ENCODE peak calls at places on chromosomes 5 and 9, in eight cellular contexts. Z is ovary, N is heart left ventricle, P is HepG2, T is adrenal gland, R is tibial nerve, F is transverse colon, C is breast epithelium. U is an unnamed sample.
A peak's percentile ranks its signal among the peaks of the same experiment; 100 is the strongest.

GRCh38 chr5:72366324-72366976 is 46.3 kb downstream of the PTCD2 start:
- DNase-seq in N (peak; percentile 78), R (peak; percentile 59), P (peak; percentile 67), T (peak; percentile 83), C (peak; percentile 67), Z (peak; percentile 46), F (peak; percentile 63), U (peak; percentile 26)

GRCh38 chr9:3490957-3491356 is 34.8 kb downstream of the RFX3 start:
- DNase-seq in N (no peak), T (no peak), C (no peak), P (no peak), R (no peak), F (no peak), Z (no peak), U (no peak)

GRCh38 chr5:181056431-181056830 is 16.4 kb downstream of the BTNL9 start:
- DNase-seq in C (no peak), R (no peak), P (no peak), T (no peak), F (no peak), N (no peak), Z (no peak), U (no peak)

GRCh38 chr5:17763301-17763700 is 129.0 kb downstream of the TAF11L14 start:
- DNase-seq in C (no peak), T (no peak), N (no peak), P (no peak), R (no peak), Z (no peak), F (no peak), U (no peak)

GRCh38 chr9:93676310-93677054 is 100.1 kb downstream of the PHF2 start:
- DNase-seq in P (no peak), R (no peak), Z (peak; percentile 10), T (peak; percentile 11), F (peak; percentile 6), C (peak; percentile 15), N (peak; percentile 14), U (no peak)

GRCh38 chr5:176874198-176874780 is 24.9 kb downstream of the HK3 start:
- DNase-seq in R (no peak), C (no peak), N (no peak), Z (no peak), F (no peak), T (no peak), P (no peak), U (no peak)

GRCh38 chr9:129162901-129163670 is 15.0 kb downstream of the IER5L start:
- DNase-seq in P (no peak), Z (no peak), R (no peak), N (no peak), F (no peak), C (no peak), T (no peak), U (no peak)

GRCh38 chr9:90002299-90003045 is 397.7 kb downstream of the GADD45G start:
- DNase-seq in R (no peak), N (no peak), T (no peak), C (no peak), F (no peak), Z (no peak), P (no peak), U (no peak)

GRCh38 chr5:96756985-96757384 is 50.8 kb downstream of the ERAP1 start:
- DNase-seq in C (no peak), P (no peak), N (no peak), Z (no peak), T (no peak), F (no peak), R (no peak), U (no peak)

GRCh38 chr9:133493428-133493827 is 14.5 kb upstream of the SLC2A6 start:
- DNase-seq in F (no peak), N (peak; percentile 17), C (no peak), R (no peak), T (no peak), P (no peak), Z (no peak), U (no peak)

GRCh38 chr5:1502046-1502736 is 21.6 kb downstream of the LPCAT1 start:
- DNase-seq in C (no peak), T (peak; percentile 71), N (peak; percentile 68), F (peak; percentile 41), P (no peak), R (no peak), Z (no peak), U (no peak)

GRCh38 chr5:5421149-5421960 is 1.1 kb upstream of the ICE1 start:
- DNase-seq in N (no peak), P (no peak), Z (peak; percentile 25), R (no peak), T (no peak), F (peak; percentile 14), C (no peak), U (no peak)

GRCh38 chr5:109396965-109397364 is 12.8 kb downstream of the PJA2 start:
- DNase-seq in T (no peak), N (no peak), R (no peak), P (no peak), F (no peak), C (no peak), Z (no peak), U (no peak)

GRCh38 chr5:111111956-111112355 is 19.8 kb downstream of the WDR36 start:
- DNase-seq in N (no peak), C (no peak), F (no peak), T (no peak), P (no peak), R (no peak), Z (no peak), U (no peak)

GRCh38 chr5:54757541-54757940 is 227.9 kb downstream of the ESM1 start:
- DNase-seq in P (no peak), N (no peak), R (no peak), F (no peak), C (no peak), T (no peak), Z (no peak), U (no peak)

GRCh38 chr5:61332369-61332745 is 299 bp downstream of the ZSWIM6 start:
- DNase-seq in P (no peak), N (peak; percentile 65), F (peak; percentile 39), C (no peak), Z (no peak), R (no peak), T (peak; percentile 59), U (no peak)

GRCh38 chr9:115025721-115026120 is 92.2 kb downstream of the TNC start:
- DNase-seq in P (no peak), N (no peak), Z (no peak), T (no peak), C (no peak), F (no peak), R (no peak), U (no peak)

GRCh38 chr5:17069995-17070405 is 133.9 kb upstream of the MYO10 start:
- DNase-seq in P (no peak), C (no peak), T (peak; percentile 37), F (peak; percentile 74), R (no peak), N (no peak), Z (peak; percentile 46), U (no peak)

GRCh38 chr9:74006935-74007334 is 490.2 kb upstream of the RORB start:
- DNase-seq in F (no peak), Z (no peak), C (no peak), N (no peak), R (no peak), P (no peak), T (no peak), U (no peak)

GRCh38 chr5:24102008-24102407 is 542.8 kb downstream of the CDH10 start:
- DNase-seq in P (no peak), F (no peak), C (no peak), T (no peak), N (no peak), Z (no peak), R (no peak), U (no peak)
- TF ChIP-seq POLR2A in P (no peak), F (no peak), C (no peak), T (no peak), N (no peak), Z (no peak), R (no peak), U (no peak)

GRCh38 chr5:90696148-90696547 is 137.6 kb downstream of the ADGRV1 start:
- DNase-seq in C (no peak), N (no peak), F (no peak), T (no peak), R (no peak), Z (no peak), P (no peak), U (no peak)
- TF ChIP-seq POLR2A in C (no peak), N (no peak), F (no peak), T (no peak), R (no peak), Z (no peak), P (no peak), U (no peak)

DNA sequence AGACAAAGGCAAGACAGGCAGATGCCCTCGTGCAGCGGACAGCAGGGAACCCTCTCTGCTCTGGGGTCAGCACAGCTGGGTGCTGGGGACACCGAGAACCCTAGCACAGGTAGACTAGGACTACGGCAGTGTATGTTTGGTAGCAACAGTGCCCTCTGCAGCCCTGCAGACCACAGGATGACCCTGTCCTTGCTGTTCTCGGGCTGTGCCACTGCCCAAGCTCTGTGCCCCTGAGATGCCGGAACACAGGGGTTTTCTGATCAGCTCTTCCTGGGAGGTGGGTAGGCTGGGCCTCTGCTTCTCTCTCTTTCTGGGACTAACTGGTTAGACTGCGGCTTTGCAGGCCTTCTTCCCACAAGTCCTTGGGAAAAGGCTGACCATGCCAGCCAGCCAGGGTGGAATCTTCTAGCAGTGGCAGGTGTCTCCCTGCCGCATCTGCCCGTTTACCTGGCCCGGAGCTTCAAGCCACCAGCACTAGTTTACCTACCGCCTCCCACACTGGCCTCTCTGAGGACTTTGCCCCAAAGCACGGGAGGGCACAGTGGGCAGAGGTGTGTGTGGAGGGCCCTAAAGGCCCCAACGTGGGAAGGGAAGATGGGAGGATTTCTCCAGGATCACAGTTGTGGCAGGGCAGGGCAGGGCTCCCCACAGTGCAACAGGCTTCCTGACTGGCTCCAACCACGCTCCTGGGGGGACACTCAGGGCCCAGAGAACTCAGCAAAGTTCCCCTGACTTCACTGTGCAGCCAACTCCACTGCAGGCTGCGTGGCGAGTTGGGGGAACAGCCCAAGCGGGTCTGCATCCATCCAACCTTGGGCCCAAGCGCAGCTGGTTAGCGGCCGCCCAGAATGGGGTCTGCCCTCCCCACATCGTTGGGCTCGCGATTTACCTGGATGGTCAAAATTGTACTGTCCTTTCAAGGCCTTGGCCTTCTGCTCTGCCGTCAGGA is 1.2 kb downstream of the UCK1 start:
- DNase-seq in N (no peak), Z (no peak), T (no peak), R (no peak), F (no peak), P (no peak), C (no peak), U (no peak)
- TF ChIP-seq POLR2A in N (no peak), Z (no peak), T (no peak), R (no peak), F (no peak), P (no peak), C (no peak), U (no peak)

DNA sequence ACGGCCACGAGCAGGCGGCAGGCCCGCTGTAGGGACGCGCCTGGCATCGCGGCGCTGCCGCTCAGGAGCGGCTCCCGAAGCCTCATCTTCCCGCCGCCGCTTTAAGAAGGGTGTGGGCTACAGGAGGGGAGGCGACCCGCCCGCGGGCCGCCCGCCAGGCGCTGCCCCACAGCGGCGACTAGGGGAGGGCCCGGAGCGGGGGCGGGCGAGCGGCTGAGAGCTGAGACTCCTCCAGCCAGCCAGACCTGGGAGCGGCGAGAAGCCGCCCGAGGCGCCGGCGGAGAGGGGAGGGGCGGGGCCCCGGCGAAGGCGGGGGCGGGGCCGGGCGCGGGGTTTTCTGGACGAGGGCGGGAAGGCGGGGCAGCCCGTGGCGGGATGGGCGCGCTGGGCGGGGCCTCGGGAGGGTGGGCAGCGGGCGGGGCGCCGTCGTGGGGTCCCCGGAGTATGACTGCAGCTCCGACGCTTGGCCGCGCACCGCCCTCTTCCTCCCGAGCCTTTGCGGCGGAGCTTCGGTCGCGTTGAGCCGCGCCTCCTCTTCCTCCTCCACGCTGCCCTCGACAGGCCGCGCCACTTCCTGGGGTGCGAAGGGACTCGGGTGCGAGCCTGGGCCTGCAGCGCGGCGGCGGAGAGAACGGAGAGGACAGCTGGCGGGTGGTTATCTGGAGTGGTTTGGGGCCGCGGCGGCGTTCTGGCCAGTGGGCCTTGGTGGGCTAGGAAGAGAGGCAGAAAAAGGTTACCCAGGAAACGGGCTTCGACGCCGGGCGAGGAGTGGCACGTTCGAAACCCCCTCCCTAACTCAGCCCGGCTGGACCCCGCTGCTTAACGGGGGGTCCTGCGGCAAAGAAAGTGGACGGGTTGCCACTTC is at the start of gene B4GALT1:
- DNase-seq in F (peak; percentile 97), P (peak; percentile 64), Z (peak; percentile 99), T (peak; percentile 96), R (peak; percentile 92), N (peak; percentile 97), C (peak; percentile 91), U (peak; percentile 68)
- TF ChIP-seq POLR2A in F (peak; percentile 88), P (peak; percentile 42), Z (peak; percentile 91), T (peak; percentile 89), R (peak; percentile 55), N (peak; percentile 96), C (peak; percentile 47), U (peak; percentile 96)

U was measured in H54.